ENCODE peak calls at places on chromosomes 13 and 19, in five cellular contexts. M is testis, T is heart right ventricle, D is cardiac muscle cell, A is lower lobe of right lung. S is an unnamed sample.

GRCh38 chr13:71577127-71577526 is 289.9 kb downstream of the DACH1 start:
- DNase-seq in M (no peak), T (no peak), D (no peak), A (no peak), S (no peak)

GRCh38 chr19:10690351-10690781 is 10.9 kb upstream of the QTRT1 start:
- DNase-seq in M (peak), T (no peak), D (no peak), A (no peak), S (no peak)

GRCh38 chr19:6501740-6502648 is at the start of gene TUBB4A:
- DNase-seq in M (peak), T (peak), D (peak), A (no peak), S (peak)

GRCh38 chr13:28355046-28355821 is 139.7 kb downstream of the FLT1 start:
- DNase-seq in M (peak), T (no peak), D (no peak), A (no peak), S (peak)

GRCh38 chr13:94660695-94661324 is 51.5 kb downstream of the SOX21 start:
- DNase-seq in M (no peak), T (no peak), D (no peak), A (no peak), S (peak)

GRCh38 chr13:52851153-52851962 is 2.9 kb upstream of the PCDH8 start:
- DNase-seq in M (peak), T (peak), D (peak), A (peak), S (peak)

GRCh38 chr19:7333198-7334118 is 15.3 kb upstream of the ARHGEF18 start:
- DNase-seq in M (peak), T (no peak), D (no peak), A (no peak), S (no peak)

GRCh38 chr19:38975861-38976271 is 324 bp upstream of the FBXO17 start:
- DNase-seq in M (peak), T (no peak), D (no peak), A (no peak), S (peak)

DNA sequence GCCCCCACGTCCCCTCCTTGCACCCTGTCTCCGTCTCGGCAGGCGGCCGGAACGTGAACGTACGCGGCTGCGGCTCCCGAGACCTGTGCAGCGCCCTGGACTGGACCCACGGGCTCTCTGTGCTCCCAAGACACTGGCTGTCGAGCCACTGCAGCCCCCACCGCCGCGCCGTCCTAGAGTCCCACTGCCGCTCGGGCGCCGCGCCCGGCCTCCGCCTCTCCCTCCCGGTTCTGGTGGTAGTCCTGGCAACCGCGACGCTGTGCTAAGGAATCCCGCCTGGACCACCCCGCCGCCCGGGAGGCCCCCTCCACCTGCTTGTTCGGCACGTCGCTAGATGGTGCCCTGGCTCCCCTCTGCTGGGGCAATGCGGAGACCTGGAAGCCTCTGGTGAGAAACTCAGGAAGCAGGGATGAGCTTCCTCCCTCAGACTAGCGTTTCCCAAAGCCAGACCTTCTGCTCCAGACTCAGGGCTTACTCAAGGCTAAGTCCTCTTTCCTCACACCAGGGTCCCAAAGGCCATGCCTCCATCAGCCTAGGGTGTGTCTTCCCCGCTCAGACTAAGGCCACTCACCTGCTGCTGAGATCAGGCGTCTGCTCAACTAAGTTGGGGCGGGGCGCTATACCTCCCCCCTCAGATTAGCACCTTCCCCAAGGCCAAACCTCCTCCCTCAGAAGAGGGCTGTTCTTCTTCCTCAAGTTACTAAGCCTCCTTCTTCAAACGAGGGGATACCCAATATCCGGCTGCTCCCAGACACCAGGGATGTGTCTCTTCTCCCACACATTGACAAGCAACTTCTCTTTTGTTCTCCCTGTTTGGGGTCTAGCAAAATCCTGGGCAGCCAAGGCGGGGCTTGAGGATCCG is 16.1 kb upstream of the IRGC start:
- DNase-seq in M (peak), T (peak), D (peak), A (peak), S (peak)
- TF ChIP-seq CTCF in M (no peak), T (no peak), D (no peak), A (no peak), S (peak)

DNA sequence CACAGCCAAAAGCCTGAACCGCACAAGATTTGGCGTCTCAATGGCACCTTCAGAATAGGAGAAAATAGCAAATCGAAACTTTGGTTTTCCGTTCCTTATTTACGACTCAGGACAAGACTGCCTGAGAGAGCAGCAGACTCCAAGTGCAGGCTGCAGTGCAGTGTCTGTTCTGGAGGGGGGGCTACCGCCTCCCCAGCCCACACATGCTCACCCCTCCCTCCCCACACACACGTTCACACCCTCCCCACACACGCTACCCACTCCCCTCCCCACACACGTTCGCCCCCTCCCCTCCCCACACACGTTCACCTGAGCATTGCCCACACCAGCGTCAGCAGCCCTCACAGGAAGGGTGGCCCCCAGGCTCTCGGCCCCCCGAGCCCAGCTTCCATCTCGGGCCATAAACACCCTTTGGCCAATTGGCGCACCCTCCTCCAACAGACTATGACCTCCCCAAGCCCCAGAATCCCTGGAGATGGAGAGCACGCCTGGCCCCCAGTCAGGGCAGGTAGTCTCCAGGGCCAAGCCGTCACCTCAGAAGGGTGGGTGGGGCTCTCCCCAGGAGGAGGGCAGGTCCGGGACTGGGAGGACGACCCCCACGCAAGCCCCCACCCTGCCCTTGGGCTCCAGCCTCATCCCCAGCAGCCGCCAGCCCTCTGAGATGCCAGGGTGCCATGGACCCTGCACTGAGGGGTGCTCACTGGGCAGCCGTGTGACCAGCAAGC is 27.6 kb downstream of the RASA3 start:
- DNase-seq in M (no peak), T (peak), D (no peak), A (peak), S (peak)
- H3K27ac ChIP-seq in M (no peak), T (no peak), D (peak), A (no peak), S (no peak)

DNA sequence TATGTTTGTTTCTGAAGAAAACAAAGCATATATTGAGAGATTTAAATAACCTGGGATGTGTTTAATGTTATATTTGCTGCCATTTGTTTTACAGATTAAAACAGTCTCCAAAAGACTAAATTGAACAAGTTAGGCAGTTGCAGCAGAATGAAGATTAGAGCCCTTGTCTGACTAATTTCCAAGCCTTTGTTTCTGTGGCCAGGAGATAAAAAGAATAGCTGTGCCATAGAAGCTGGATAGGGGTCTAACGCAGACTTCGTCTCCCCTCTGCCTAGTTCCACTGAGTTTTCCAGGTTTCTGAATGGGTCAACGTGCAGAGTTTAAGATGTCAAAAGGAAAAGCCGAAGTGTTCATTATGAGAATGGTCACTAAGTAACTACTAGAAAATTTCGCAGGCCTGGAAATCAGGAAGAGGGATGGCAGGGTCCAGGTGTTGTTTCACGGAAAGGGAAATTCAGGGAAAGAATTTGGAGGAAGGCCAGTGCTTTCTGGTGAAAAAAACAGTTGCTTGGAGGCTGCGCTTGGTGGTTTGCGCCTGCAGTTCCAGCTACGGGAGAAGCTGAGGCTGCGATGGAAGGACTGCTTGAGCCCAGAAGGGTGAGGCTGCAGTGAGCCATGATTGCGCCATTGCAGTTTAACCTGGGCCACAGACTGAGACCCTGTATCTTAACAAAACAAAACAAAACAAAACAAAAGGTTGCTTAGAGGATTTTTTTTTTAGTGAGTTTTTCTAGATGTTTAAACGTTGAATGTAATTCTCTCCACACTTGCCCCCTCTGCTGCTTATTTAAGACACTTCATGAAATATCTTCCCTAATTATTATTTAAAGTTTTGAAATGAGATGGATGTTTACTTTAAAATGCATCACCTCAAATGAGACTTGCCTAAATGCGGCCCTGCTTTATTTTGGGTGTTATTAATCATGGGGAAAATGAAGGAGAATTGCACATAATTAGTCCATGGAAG is 75.2 kb upstream of the TRPC4 start:
- DNase-seq in M (no peak), T (no peak), D (no peak), A (no peak), S (no peak)
- TF ChIP-seq CTCF in M (no peak), T (no peak), D (peak), A (no peak), S (no peak)

GRCh38 chr19:18736415-18737336 is 53.2 kb downstream of the CRTC1 start:
- DNase-seq in M (peak), T (no peak), D (no peak), A (no peak), S (peak)

GRCh38 chr19:18735324-18735723 is 51.8 kb downstream of the CRTC1 start:
- DNase-seq in M (no peak), T (no peak), D (no peak), A (no peak), S (peak)

GRCh38 chr19:18737954-18738351 is 53.2 kb downstream of the COMP start:
- DNase-seq in M (no peak), T (no peak), D (no peak), A (no peak), S (peak)

GRCh38 chr19:18737337-18737953 is 53.7 kb downstream of the COMP start:
- DNase-seq in M (peak), T (no peak), D (no peak), A (no peak), S (peak)

GRCh38 chr19:18735752-18736151 is 52.3 kb downstream of the CRTC1 start:
- DNase-seq in M (no peak), T (no peak), D (no peak), A (no peak), S (no peak)
- H3K27ac ChIP-seq in M (no peak), T (no peak), D (no peak), A (no peak), S (peak)

GRCh38 chr13:62096652-62097051 is 681.0 kb upstream of the PCDH20 start:
- DNase-seq in M (no peak), T (no peak), D (no peak), A (no peak), S (no peak)
- TF ChIP-seq CTCF in M (no peak), T (no peak), D (no peak), A (no peak), S (no peak)

DNA sequence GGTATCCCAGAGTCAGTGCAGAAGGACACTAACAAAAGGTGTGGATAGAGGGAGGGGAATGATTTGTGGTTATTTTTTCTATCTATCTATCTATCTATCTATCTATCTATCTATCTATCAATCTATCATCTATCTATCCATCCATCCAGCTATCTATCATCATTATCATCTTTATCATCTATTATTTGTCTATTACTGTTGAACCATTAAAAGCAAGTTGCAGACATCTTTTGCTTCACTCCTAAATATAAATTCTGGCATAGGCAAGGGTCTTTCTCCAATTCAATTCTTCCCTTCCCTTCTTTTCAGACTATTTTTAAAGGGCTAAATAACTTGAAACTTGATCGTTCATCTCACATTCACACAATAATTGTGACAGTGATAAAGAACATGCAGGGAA is 10.0 kb upstream of the LYPD5 start:
- DNase-seq in M (no peak), T (no peak), D (no peak), A (no peak), S (no peak)
- H3K27ac ChIP-seq in M (no peak), T (no peak), D (no peak), A (no peak), S (no peak)

GRCh38 chr13:98847780-98848179 is 95.3 kb upstream of the SLC15A1 start:
- DNase-seq in M (no peak), T (no peak), D (no peak), A (no peak), S (no peak)
- TF ChIP-seq CTCF in M (no peak), T (no peak), D (no peak), A (no peak), S (no peak)

GRCh38 chr13:60398438-60398891 is 1.4 kb downstream of the TDRD3 start:
- DNase-seq in M (no peak), T (no peak), D (no peak), A (no peak), S (no peak)
- H3K27ac ChIP-seq in M (peak), T (peak), D (peak), A (peak), S (no peak)

GRCh38 chr13:68234278-68234677 is 1004.1 kb upstream of the PCDH9 start:
- DNase-seq in M (no peak), T (no peak), D (peak), A (no peak), S (no peak)
- TF ChIP-seq CTCF in M (no peak), T (no peak), D (no peak), A (no peak), S (no peak)

GRCh38 chr13:32254416-32254815 is 60.7 kb downstream of the ZAR1L start:
- DNase-seq in M (no peak), T (no peak), D (no peak), A (no peak), S (no peak)

GRCh38 chr13:32256243-32256642 is 58.9 kb downstream of the ZAR1L start:
- DNase-seq in M (no peak), T (no peak), D (no peak), A (no peak), S (no peak)

GRCh38 chr13:32253911-32254399 is 61.2 kb downstream of the ZAR1L start:
- DNase-seq in M (no peak), T (no peak), D (no peak), A (no peak), S (no peak)

GRCh38 chr13:32254916-32255743 is 60.0 kb downstream of the ZAR1L start:
- DNase-seq in M (no peak), T (no peak), D (no peak), A (no peak), S (no peak)

GRCh38 chr13:32255744-32256120 is 59.4 kb downstream of the ZAR1L start:
- DNase-seq in M (no peak), T (no peak), D (no peak), A (no peak), S (no peak)
- H3K27ac ChIP-seq in M (no peak), T (peak), D (no peak), A (peak), S (no peak)

S was measured in WERI-Rb-1.